ENCODE peak calls at places on chromosomes 16 and 17, in five cellular contexts. I is CD8-positive, alpha-beta T cell; G is ascending aorta; D is tibial nerve; O is neural progenitor cell. J is an unnamed sample.

GRCh38 chr16:72094266-72094610 is 591 bp downstream of the DHX38 start:
- DNase-seq in I (no peak), G (no peak), D (no peak), O (peak), J (no peak)

GRCh38 chr17:69417545-69418483 is 3.3 kb downstream of the MAP2K6 start:
- DNase-seq in I (no peak), G (no peak), D (no peak), O (peak), J (no peak)

GRCh38 chr16:87415441-87415840 is 23.3 kb downstream of the MAP1LC3B start:
- DNase-seq in I (no peak), G (no peak), D (no peak), O (no peak), J (no peak)

GRCh38 chr17:16918443-16918842 is 53.5 kb downstream of the TNFRSF13B start:
- DNase-seq in I (no peak), G (no peak), D (no peak), O (no peak), J (no peak)

GRCh38 chr17:35540589-35541404 is 3.3 kb upstream of the SLFN12L start:
- DNase-seq in I (peak), G (peak), D (peak), O (no peak), J (no peak)

GRCh38 chr17:76561799-76562268 is 22.0 kb downstream of the PRCD start:
- DNase-seq in I (no peak), G (no peak), D (no peak), O (no peak), J (no peak)

GRCh38 chr17:10013360-10014112 is 108.5 kb upstream of the RCVRN start:
- DNase-seq in I (no peak), G (no peak), D (no peak), O (no peak), J (no peak)

GRCh38 chr16:86713021-86713631 is 134.8 kb downstream of the FOXL1 start:
- DNase-seq in I (no peak), G (no peak), D (no peak), O (no peak), J (no peak)

GRCh38 chr16:1305823-1306222 is 3.6 kb upstream of the UBE2I start:
- DNase-seq in I (peak), G (no peak), D (no peak), O (no peak), J (no peak)

GRCh38 chr16:49463529-49463928 is 89.9 kb downstream of the C16orf78 start:
- DNase-seq in I (peak), G (peak), D (no peak), O (peak), J (peak)

DNA sequence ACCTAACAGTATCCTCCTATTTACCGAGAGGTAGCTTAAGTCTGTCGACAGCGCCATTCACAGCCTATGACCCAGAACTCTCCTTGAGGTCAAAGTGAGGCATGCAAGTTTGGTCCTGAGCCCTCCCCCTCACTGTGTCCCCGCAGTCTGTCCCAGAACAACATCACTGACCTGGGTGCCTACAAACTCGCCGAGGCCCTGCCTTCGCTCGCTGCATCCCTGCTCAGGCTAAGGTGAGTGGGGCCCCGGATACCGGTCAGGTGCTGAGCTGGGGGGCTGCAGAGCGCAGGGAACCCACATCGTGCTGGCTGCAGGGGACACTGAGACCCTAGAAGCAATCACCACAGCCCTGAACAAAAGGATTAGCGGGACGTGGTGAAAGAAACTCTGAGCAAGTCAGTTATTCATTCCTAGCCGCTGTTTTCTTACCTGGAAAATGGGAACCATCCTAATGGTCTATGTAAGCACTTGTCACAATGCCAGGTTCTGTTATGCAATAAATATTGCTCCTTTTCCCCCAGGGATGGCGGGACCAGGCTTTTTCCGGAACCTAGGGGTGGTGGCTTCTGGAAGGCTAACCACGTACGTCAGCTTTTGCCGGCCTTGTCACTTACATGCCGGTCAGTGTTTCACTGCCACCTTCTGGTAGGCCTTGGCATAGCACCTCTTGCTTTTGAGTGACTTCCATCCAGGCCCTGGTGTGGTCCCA is 23.8 kb downstream of the DEXI start:
- DNase-seq in I (peak), G (peak), D (peak), O (peak), J (peak)
- H3K4me3 ChIP-seq in I (no peak), G (no peak), D (peak), O (no peak), J (no peak)

DNA sequence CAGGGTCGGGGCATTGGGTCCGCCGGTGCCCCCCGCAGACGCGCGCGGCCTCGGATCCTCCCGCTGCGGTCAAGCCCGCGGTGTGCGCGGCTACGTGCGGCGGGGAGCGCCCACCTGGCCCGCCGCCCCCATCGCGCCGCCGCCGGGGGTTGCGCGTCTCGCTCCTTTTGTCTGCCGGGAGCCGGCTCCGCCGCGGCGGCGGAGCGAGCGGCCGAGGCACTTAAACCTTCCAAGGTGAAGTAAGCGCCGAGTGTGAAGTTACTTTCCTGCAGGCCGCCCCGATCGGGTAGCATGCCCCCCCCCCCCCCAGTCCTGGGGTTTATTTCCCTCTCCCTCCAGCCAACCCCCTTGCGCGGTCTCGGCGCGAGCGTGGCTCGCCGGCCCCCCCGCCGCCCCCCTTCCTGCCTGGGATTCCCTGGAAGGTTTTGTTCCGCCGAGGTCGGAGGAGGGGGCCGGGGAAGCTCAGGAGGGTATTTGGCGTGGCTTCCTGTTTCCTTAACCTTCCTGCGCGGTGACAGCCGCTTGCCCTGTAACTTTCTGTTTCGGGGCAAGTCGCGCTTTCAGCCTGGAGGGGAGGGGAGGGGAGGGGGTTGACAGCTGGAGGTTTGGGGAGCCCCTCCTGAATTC is 56.6 kb upstream of the GSE1 start:
- DNase-seq in I (peak), G (no peak), D (no peak), O (peak), J (no peak)
- H3K27ac ChIP-seq in I (peak), G (peak), D (peak), O (no peak), J (peak)

DNA sequence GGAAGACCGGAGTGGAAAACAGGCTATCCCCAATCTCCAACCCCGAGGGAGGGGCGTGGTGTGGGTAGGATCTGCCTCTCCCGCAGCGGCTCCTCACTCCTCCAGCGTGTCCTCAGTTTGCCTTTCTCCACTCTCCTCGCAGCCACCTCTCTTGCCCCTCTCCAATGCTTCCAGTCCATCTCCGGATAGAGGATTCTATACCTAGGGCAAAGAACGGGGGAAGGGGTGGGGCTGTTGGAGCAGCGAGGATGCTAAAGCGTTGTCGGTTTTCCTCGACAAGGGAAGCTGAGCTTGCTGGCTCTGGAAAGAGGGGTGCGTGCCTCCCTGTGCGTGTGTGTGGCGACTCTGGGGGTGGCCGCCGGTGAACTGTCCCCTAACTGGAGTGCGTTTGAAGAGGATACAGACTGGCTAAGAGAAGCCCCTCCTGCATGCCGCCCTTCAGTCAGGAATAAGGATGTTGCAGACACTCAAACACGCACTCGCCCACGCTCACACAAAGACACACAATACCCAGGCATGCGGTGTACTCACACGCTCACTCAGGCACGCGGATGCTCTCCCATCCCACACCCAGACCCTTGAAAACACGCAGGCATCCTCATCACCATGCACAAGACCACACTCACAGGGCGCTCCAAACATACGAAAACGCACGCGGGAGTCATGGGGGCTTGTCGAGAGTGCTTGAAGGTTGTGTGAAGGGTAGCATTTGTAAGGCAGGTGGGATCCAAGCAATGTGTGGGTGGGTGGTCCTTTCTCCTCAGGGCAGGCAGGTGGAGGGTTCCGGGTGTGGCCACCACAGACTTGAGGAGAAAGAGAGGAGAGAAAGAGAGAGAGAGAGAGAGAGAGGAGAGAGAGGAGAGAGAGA is 633 bp upstream of the GPR139 start:
- DNase-seq in I (no peak), G (no peak), D (no peak), O (peak), J (no peak)
- H3K4me3 ChIP-seq in I (no peak), G (no peak), D (no peak), O (peak), J (no peak)

GRCh38 chr16:47990676-47991075 is 165.1 kb downstream of the ABCC12 start:
- DNase-seq in I (no peak), G (no peak), D (no peak), O (no peak), J (no peak)

GRCh38 chr16:47984669-47985068 is 171.1 kb downstream of the ABCC12 start:
- DNase-seq in I (no peak), G (no peak), D (no peak), O (no peak), J (no peak)

GRCh38 chr16:47986031-47986430 is 169.8 kb downstream of the ABCC12 start:
- DNase-seq in I (no peak), G (no peak), D (no peak), O (no peak), J (no peak)

GRCh38 chr16:47983999-47984580 is 171.7 kb downstream of the ABCC12 start:
- DNase-seq in I (no peak), G (no peak), D (no peak), O (no peak), J (no peak)

GRCh38 chr16:47987136-47987535 is 168.7 kb downstream of the ABCC12 start:
- DNase-seq in I (no peak), G (no peak), D (no peak), O (no peak), J (no peak)
- H3K27ac ChIP-seq in I (no peak), G (no peak), D (no peak), O (no peak), J (no peak)

DNA sequence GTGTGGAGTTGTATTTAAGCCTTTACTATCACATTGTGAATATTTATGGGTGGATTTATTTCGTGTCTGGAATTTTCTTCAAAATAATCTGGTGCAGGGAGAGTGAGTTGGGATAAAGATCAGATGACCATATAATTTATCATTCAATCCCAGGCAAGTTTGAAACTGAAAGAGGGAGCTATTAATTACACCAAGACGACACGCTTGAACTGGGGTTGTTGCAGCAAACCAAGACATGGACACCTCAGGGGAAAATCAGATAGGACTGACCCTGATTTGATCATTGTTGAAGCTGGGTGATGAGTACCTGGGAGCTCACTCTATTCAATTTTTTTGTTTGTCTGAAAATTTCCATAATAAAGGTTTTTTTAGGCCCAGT is 42.2 kb downstream of the LDHD start:
- DNase-seq in I (no peak), G (no peak), D (no peak), O (no peak), J (no peak)
- H3K4me3 ChIP-seq in I (no peak), G (no peak), D (no peak), O (no peak), J (no peak)

GRCh38 chr16:10920726-10921427 is 21.4 kb downstream of the DEXI start:
- DNase-seq in I (no peak), G (no peak), D (no peak), O (no peak), J (no peak)

GRCh38 chr16:10922328-10923145 is 19.7 kb downstream of the DEXI start:
- DNase-seq in I (no peak), G (peak), D (peak), O (no peak), J (no peak)

GRCh38 chr16:10921536-10922327 is 20.5 kb downstream of the DEXI start:
- DNase-seq in I (no peak), G (no peak), D (peak), O (no peak), J (no peak)

GRCh38 chr16:10923650-10924214 is 18.5 kb downstream of the DEXI start:
- DNase-seq in I (no peak), G (peak), D (no peak), O (no peak), J (peak)

GRCh38 chr16:10923146-10923649 is 19.1 kb downstream of the DEXI start:
- DNase-seq in I (no peak), G (no peak), D (no peak), O (no peak), J (no peak)
- H3K27ac ChIP-seq in I (no peak), G (peak), D (peak), O (no peak), J (peak)

GRCh38 chr17:7914771-7915610 is 1.1 kb downstream of the RNF227 start:
- DNase-seq in I (no peak), G (peak), D (peak), O (no peak), J (peak)

GRCh38 chr17:7912927-7913524 is 3.1 kb downstream of the RNF227 start:
- DNase-seq in I (peak), G (no peak), D (peak), O (peak), J (no peak)

GRCh38 chr17:7915611-7916382 is at the start of gene RNF227:
- DNase-seq in I (peak), G (peak), D (peak), O (peak), J (peak)

GRCh38 chr17:7916383-7916677 is 241 bp upstream of the RNF227 start:
- DNase-seq in I (no peak), G (no peak), D (no peak), O (no peak), J (no peak)

DNA sequence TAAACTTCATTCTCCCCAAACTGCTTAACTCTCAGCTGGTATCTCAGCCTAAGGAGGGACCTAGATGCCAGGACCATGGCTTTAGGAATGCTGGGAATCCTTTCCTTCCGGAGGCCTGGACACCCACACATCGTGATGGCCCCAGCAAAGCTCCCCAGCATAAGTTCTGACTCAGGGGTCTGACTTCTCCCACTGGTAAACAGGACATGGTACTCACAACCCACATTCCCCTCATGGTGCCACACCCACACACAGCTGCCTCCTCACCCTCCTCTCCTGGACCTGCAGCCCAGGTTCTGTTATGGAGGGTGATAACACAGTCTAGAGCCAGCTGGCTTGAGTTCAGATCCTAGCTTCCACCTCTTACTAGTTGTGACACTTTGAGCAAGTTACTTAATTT is 710 bp upstream of the RNF227 start:
- DNase-seq in I (no peak), G (no peak), D (no peak), O (no peak), J (no peak)
- H3K4me3 ChIP-seq in I (peak), G (peak), D (peak), O (no peak), J (peak)

GRCh38 chr17:64984181-64984580 is 64.9 kb upstream of the LRRC37A3 start:
- DNase-seq in I (no peak), G (no peak), D (no peak), O (no peak), J (no peak)
- H3K27ac ChIP-seq in I (peak), G (no peak), D (peak), O (no peak), J (no peak)

DNA sequence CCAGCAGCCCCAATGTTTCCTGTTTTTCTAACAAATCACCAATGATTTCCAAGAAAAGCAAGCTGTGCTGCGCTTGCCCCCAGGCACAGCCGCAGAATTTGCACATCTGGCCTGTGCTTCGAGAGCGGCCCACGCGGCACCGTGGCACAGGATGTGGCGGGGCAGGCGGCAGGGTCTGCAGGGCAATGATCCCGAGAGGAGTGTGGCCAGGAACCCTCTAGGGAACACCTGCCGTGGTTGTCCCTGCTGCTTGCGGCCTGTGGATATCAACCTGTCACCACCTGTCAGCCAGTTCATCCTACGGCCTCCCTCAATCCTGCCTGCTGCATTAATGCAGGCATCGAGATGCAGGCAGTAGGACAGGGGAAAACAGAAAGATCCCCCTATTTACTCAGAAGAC is 24.0 kb downstream of the PIK3R5 start:
- DNase-seq in I (peak), G (no peak), D (no peak), O (no peak), J (no peak)
- H3K4me3 ChIP-seq in I (peak), G (no peak), D (no peak), O (no peak), J (no peak)

GRCh38 chr17:78023042-78023441 is 64.5 kb downstream of the TNRC6C start:
- DNase-seq in I (no peak), G (no peak), D (no peak), O (no peak), J (no peak)
- H3K27ac ChIP-seq in I (no peak), G (no peak), D (no peak), O (no peak), J (no peak)